ENCODE peak calls at places on chromosomes 1 and 21, in nine cellular contexts. S, X, J, N, G, Y, C, K and V are unnamed samples. For H3K4me1, the result is how much of the 10 kb centered on the place peaks cover.

GRCh38 chr1:41045740-41046139 is 24.2 kb upstream of the SLFNL1 start:
- DNase-seq in G (peak), K (peak), S (no peak), X (peak), C (no peak), N (peak), Y (no peak), J (no peak), V (peak)

GRCh38 chr1:152398812-152399698 is 15.0 kb downstream of the CRNN start:
- DNase-seq in G (no peak), K (no peak), J (no peak), X (peak), S (peak), N (no peak), Y (no peak), C (no peak), V (peak)

GRCh38 chr1:213260322-213261075 is 209.5 kb downstream of the RPS6KC1 start:
- DNase-seq in K (no peak), X (no peak), S (no peak), J (no peak), C (no peak), N (no peak), Y (no peak), G (no peak), V (no peak)

GRCh38 chr21:23578027-23578426 is 2029.3 kb downstream of the MRPL39 start:
- DNase-seq in X (no peak), J (no peak), Y (no peak), G (no peak), S (no peak), C (no peak), N (no peak), K (no peak), V (no peak)

GRCh38 chr1:156692958-156693857 is 12.2 kb downstream of the CRABP2 start:
- DNase-seq in N (no peak), Y (no peak), C (peak), K (peak), X (no peak), J (no peak), G (no peak), S (no peak), V (peak)

GRCh38 chr21:41559658-41560599 is 52.0 kb upstream of the TMPRSS2 start:
- DNase-seq in C (no peak), X (peak), S (no peak), G (no peak), J (no peak), K (no peak), Y (no peak), N (no peak), V (no peak)

GRCh38 chr1:23050201-23050600 is 30.9 kb downstream of the KDM1A start:
- DNase-seq in J (no peak), G (no peak), S (no peak), C (no peak), X (no peak), Y (no peak), N (no peak), K (no peak), V (no peak)

GRCh38 chr1:230321741-230322420 is 104.3 kb downstream of the PGBD5 start:
- DNase-seq in X (no peak), S (no peak), C (no peak), Y (no peak), K (no peak), J (no peak), N (no peak), G (peak), V (no peak)

GRCh38 chr1:29324771-29325351 is 88.5 kb downstream of the PTPRU start:
- DNase-seq in J (peak), G (no peak), K (no peak), C (no peak), Y (no peak), N (no peak), S (no peak), X (no peak), V (no peak)

GRCh38 chr1:224182057-224182865 is 779 bp upstream of the DEGS1 start:
- DNase-seq in X (no peak), G (no peak), S (peak), C (no peak), N (no peak), K (peak), J (no peak), Y (peak), V (no peak)

GRCh38 chr21:42527127-42527488 is 13.5 kb downstream of the SLC37A1 start:
- DNase-seq in J (peak), X (no peak), Y (no peak), G (no peak), S (no peak), K (no peak), C (no peak), N (no peak), V (no peak)

GRCh38 chr1:243796016-243796415 is 54.0 kb downstream of the AKT3 start:
- DNase-seq in Y (no peak), S (no peak), N (no peak), J (no peak), G (no peak), K (no peak), C (no peak), X (no peak), V (no peak)

DNA sequence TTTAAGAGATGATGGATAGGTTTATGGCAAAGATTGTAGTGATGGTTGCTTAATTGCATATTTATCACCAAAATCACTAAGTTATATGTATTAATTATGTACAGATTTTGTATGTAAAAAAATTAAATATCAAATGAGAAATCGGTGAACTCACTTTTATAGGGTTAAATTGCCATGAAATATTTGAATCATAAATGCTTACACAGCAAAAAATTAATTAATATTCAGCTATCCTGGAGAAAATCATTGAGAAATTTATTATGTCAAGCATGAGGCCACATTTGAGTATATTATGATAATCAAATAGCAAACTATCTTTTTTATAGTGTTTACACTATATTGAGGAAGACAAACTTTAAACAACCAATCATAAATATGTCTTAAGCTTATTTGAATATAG is 239.4 kb upstream of the BRINP3 start:
- DNase-seq in J (no peak), C (no peak), X (no peak), G (no peak), Y (no peak), K (no peak), S (no peak), N (no peak), V (no peak)
- H3K4me1 ChIP-seq in J (under half), C (under half), X (under half), G (under half), Y (under half), K (under half), S (under half), N (under half), V (under half)

GRCh38 chr1:39110882-39111281 is 84.7 kb downstream of the NDUFS5 start:
- DNase-seq in J (no peak), C (no peak), Y (no peak), G (no peak), K (peak), N (no peak), S (no peak), X (peak), V (no peak)

GRCh38 chr1:39107891-39108290 is 81.7 kb downstream of the NDUFS5 start:
- DNase-seq in G (no peak), C (no peak), S (no peak), X (peak), N (no peak), K (no peak), J (no peak), Y (no peak), V (no peak)

GRCh38 chr1:39110325-39110851 is 84.2 kb downstream of the NDUFS5 start:
- DNase-seq in X (peak), C (no peak), Y (no peak), G (no peak), S (no peak), K (no peak), J (no peak), N (no peak), V (no peak)

GRCh38 chr1:39106949-39107740 is 81.0 kb downstream of the NDUFS5 start:
- DNase-seq in X (peak), N (no peak), G (no peak), Y (no peak), K (no peak), J (no peak), S (no peak), C (no peak), V (no peak)

GRCh38 chr1:39109653-39110052 is 83.5 kb downstream of the NDUFS5 start:
- DNase-seq in X (no peak), J (no peak), K (no peak), Y (no peak), G (no peak), S (no peak), N (no peak), C (no peak), V (no peak)
- H3K4me1 ChIP-seq in X (half or more), J (half or more), K (half or more), Y (under half), G (under half), S (under half), N (under half), C (half or more), V (under half)

DNA sequence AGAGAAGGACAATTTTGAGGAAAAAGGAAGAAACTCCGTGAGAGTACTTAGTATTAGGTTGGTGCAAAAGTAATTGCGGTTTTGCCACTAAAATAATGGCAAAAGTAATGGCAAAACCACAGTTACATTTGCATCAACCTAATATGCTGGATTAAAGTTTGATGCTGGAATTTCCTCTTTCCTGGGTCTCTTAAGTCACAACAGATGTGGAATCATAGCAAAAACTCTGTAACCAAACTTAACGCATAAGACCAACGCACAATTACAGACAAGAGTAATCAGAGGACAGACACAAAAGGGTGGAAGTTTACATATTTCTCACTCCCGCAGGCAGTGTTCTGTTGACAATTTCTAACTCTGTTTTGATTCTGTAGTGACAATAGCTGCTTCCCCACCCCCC is 182.4 kb downstream of the BACH1 start:
- DNase-seq in J (no peak), K (no peak), C (no peak), Y (no peak), S (no peak), X (no peak), G (no peak), N (no peak), V (no peak)
- H3K4me1 ChIP-seq in J (under half), K (under half), C (under half), Y (under half), S (under half), X (under half), G (under half), N (under half), V (under half)

GRCh38 chr1:3672231-3672970 is 20.1 kb downstream of the TP73 start:
- DNase-seq in J (peak), N (peak), C (peak), X (no peak), G (no peak), K (peak), Y (peak), S (no peak), V (peak)

GRCh38 chr1:3669421-3669821 is 17.1 kb downstream of the TP73 start:
- DNase-seq in J (peak), G (peak), C (peak), X (peak), Y (peak), N (peak), K (peak), S (no peak), V (no peak)

GRCh38 chr1:3669971-3670431 is 17.7 kb downstream of the TP73 start:
- DNase-seq in K (peak), G (no peak), N (peak), C (no peak), J (no peak), X (no peak), S (no peak), Y (peak), V (no peak)

GRCh38 chr1:3671371-3672180 is 19.3 kb downstream of the TP73 start:
- DNase-seq in C (peak), S (no peak), X (no peak), Y (peak), K (peak), G (no peak), N (peak), J (peak), V (no peak)

GRCh38 chr1:3670823-3671251 is 18.5 kb downstream of the TP73 start:
- DNase-seq in N (peak), K (peak), S (no peak), X (no peak), C (peak), Y (peak), G (no peak), J (peak), V (no peak)
- H3K4me1 ChIP-seq in N (under half), K (under half), S (under half), X (under half), C (under half), Y (under half), G (under half), J (under half), V (under half)

GRCh38 chr1:47895436-47895835 is 101.7 kb downstream of the TRABD2B start:
- DNase-seq in C (no peak), K (no peak), Y (no peak), S (no peak), J (no peak), G (no peak), N (no peak), X (no peak), V (no peak)
- H3K4me1 ChIP-seq in C (under half), K (under half), Y (under half), S (under half), J (under half), G (under half), N (under half), X (under half), V (under half)

GRCh38 chr21:26135520-26135919 is 35.0 kb downstream of the APP start:
- DNase-seq in S (no peak), G (no peak), J (no peak), Y (no peak), X (no peak), N (no peak), C (no peak), K (no peak), V (no peak)
- H3K4me1 ChIP-seq in S (under half), G (under half), J (under half), Y (under half), X (under half), N (under half), C (under half), K (under half), V (under half)

GRCh38 chr21:29115899-29116298 is 14.5 kb upstream of the MAP3K7CL start:
- DNase-seq in G (no peak), N (no peak), K (no peak), Y (no peak), J (no peak), C (no peak), S (no peak), X (no peak), V (no peak)
- H3K4me1 ChIP-seq in G (under half), N (under half), K (under half), Y (under half), J (under half), C (under half), S (under half), X (under half), V (under half)

GRCh38 chr1:53298163-53298685 is 29.6 kb downstream of the LRP8 start:
- DNase-seq in C (no peak), N (no peak), G (no peak), S (no peak), Y (no peak), X (peak), J (no peak), K (no peak), V (no peak)
- H3K4me1 ChIP-seq in C (under half), N (under half), G (under half), S (under half), Y (under half), X (under half), J (under half), K (under half), V (under half)

GRCh38 chr1:25107643-25108010 is 124.7 kb downstream of the SYF2 start:
- DNase-seq in N (no peak), Y (no peak), X (peak), G (no peak), C (no peak), K (no peak), S (no peak), J (no peak), V (no peak)

GRCh38 chr1:25104932-25105561 is 127.3 kb downstream of the SYF2 start:
- DNase-seq in G (no peak), N (no peak), S (no peak), X (no peak), K (no peak), J (no peak), C (no peak), Y (no peak), V (no peak)

GRCh38 chr1:25105836-25106235 is 126.5 kb downstream of the SYF2 start:
- DNase-seq in J (no peak), S (no peak), X (no peak), G (no peak), C (no peak), N (no peak), Y (no peak), K (no peak), V (no peak)

GRCh38 chr1:25106981-25107642 is 125.2 kb downstream of the SYF2 start:
- DNase-seq in C (no peak), S (no peak), Y (no peak), X (peak), K (no peak), J (no peak), G (no peak), N (no peak), V (no peak)

DNA sequence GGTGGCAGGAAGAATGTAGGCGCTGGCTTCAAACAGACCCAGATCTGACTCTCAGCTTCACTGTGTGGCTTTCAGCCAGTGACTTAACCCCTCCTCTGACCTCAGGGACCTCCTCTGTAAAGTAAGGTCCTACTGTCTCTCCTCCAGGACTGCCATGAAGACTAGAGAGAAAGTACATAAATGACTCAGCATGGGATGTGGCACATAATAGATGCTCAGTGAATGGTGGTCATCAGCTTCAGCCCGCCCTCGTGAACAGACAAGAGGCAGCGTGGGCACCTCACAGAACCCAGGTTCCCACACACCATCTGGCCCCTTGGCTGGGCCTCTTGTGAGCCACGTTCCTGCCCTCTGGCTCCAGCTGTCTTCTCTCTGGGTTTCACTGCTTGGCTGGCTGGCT is 126.0 kb downstream of the SYF2 start:
- DNase-seq in N (no peak), K (no peak), X (peak), C (no peak), G (no peak), S (no peak), Y (no peak), J (no peak), V (no peak)
- H3K4me1 ChIP-seq in N (under half), K (under half), X (under half), C (under half), G (under half), S (under half), Y (under half), J (under half), V (under half)

GRCh38 chr1:94325379-94326302 is 88.3 kb upstream of the ARHGAP29 start:
- DNase-seq in J (no peak), X (peak), C (no peak), N (no peak), K (peak), S (peak), G (peak), Y (no peak), V (peak)
- H3K4me1 ChIP-seq in J (under half), X (half or more), C (under half), N (under half), K (half or more), S (half or more), G (under half), Y (under half), V (under half)